ENCODE peak calls at places on chromosomes 4 and X, in seven cellular contexts. One of them, this sample, is unnamed. For H3K36me3, the result is how much of the 10 kb centered on the place peaks cover.

GRCh38 chr4:119300072-119300387 is 21.9 kb downstream of the FABP2 start:
- DNase-seq in tibial nerve: no peak
- DNase-seq in fibroblast of lung: peak
- DNase-seq in tibial artery: peak
- DNase-seq in IMR-90: peak
- DNase-seq in body of pancreas: peak
- DNase-seq in PC-3: peak
- DNase-seq in this sample: peak

GRCh38 chrX:95764972-95765451 is 919.6 kb upstream of the DIAPH2 start:
- DNase-seq in PC-3: peak
- DNase-seq in IMR-90: peak
- DNase-seq in fibroblast of lung: peak
- DNase-seq in body of pancreas: peak
- DNase-seq in tibial artery: no peak
- DNase-seq in tibial nerve: no peak
- DNase-seq in this sample: peak

GRCh38 chr4:189088783-189089182 is 851.9 kb upstream of the FRG1 start:
- DNase-seq in PC-3: no peak
- DNase-seq in fibroblast of lung: no peak
- DNase-seq in tibial artery: no peak
- DNase-seq in body of pancreas: no peak
- DNase-seq in IMR-90: peak
- DNase-seq in tibial nerve: no peak
- DNase-seq in this sample: no peak

GRCh38 chrX:109533631-109534030 is 3.0 kb upstream of the NXT2 start:
- DNase-seq in tibial nerve: no peak
- DNase-seq in IMR-90: peak
- DNase-seq in tibial artery: no peak
- DNase-seq in body of pancreas: no peak
- DNase-seq in fibroblast of lung: peak
- DNase-seq in PC-3: peak
- DNase-seq in this sample: peak

GRCh38 chr4:58602701-58603359 is 1492.6 kb upstream of the IGFBP7 start:
- DNase-seq in fibroblast of lung: no peak
- DNase-seq in tibial nerve: no peak
- DNase-seq in tibial artery: no peak
- DNase-seq in PC-3: no peak
- DNase-seq in IMR-90: no peak
- DNase-seq in body of pancreas: no peak
- DNase-seq in this sample: no peak

GRCh38 chr4:112752061-112752460 is 115.1 kb downstream of the LARP7 start:
- DNase-seq in PC-3: no peak
- DNase-seq in tibial nerve: no peak
- DNase-seq in tibial artery: no peak
- DNase-seq in body of pancreas: no peak
- DNase-seq in IMR-90: no peak
- DNase-seq in fibroblast of lung: no peak
- DNase-seq in this sample: no peak

GRCh38 chr4:187562345-187562744 is 433.2 kb upstream of the ZFP42 start:
- DNase-seq in PC-3: no peak
- DNase-seq in tibial artery: no peak
- DNase-seq in tibial nerve: no peak
- DNase-seq in body of pancreas: no peak
- DNase-seq in IMR-90: no peak
- DNase-seq in fibroblast of lung: no peak
- DNase-seq in this sample: no peak

GRCh38 chr4:86011117-86011516 is 348.7 kb downstream of the MAPK10 start:
- DNase-seq in fibroblast of lung: peak
- DNase-seq in IMR-90: peak
- DNase-seq in tibial artery: peak
- DNase-seq in tibial nerve: no peak
- DNase-seq in PC-3: no peak
- DNase-seq in body of pancreas: no peak
- DNase-seq in this sample: peak

GRCh38 chr4:165476214-165477098 is 97.6 kb downstream of the CPE start:
- DNase-seq in IMR-90: peak
- DNase-seq in body of pancreas: no peak
- DNase-seq in fibroblast of lung: peak
- DNase-seq in PC-3: peak
- DNase-seq in tibial artery: no peak
- DNase-seq in tibial nerve: no peak
- DNase-seq in this sample: peak

GRCh38 chr4:14333616-14334015 is 668.7 kb upstream of the CPEB2 start:
- DNase-seq in fibroblast of lung: no peak
- DNase-seq in IMR-90: no peak
- DNase-seq in body of pancreas: no peak
- DNase-seq in tibial nerve: no peak
- DNase-seq in PC-3: peak
- DNase-seq in tibial artery: no peak
- DNase-seq in this sample: peak

GRCh38 chrX:50470103-50471031 is at the start of gene DGKK:
- DNase-seq in IMR-90: no peak
- DNase-seq in PC-3: no peak
- DNase-seq in fibroblast of lung: no peak
- DNase-seq in tibial nerve: no peak
- DNase-seq in body of pancreas: no peak
- DNase-seq in tibial artery: no peak
- DNase-seq in this sample: no peak

GRCh38 chr4:87896020-87896621 is 63.4 kb downstream of the MEPE start:
- DNase-seq in tibial nerve: no peak
- DNase-seq in body of pancreas: no peak
- DNase-seq in tibial artery: peak
- DNase-seq in fibroblast of lung: peak
- DNase-seq in IMR-90: peak
- DNase-seq in PC-3: peak
- DNase-seq in this sample: peak

GRCh38 chrX:70132244-70132643 is 1.0 kb upstream of the IGBP1 start:
- DNase-seq in tibial artery: no peak
- DNase-seq in fibroblast of lung: no peak
- DNase-seq in PC-3: peak
- DNase-seq in IMR-90: no peak
- DNase-seq in tibial nerve: no peak
- DNase-seq in body of pancreas: no peak
- DNase-seq in this sample: peak

GRCh38 chr4:10753856-10754384 is 69.4 kb upstream of the CLNK start:
- DNase-seq in IMR-90: no peak
- DNase-seq in tibial nerve: no peak
- DNase-seq in tibial artery: no peak
- DNase-seq in PC-3: no peak
- DNase-seq in fibroblast of lung: peak
- DNase-seq in body of pancreas: no peak
- DNase-seq in this sample: no peak

GRCh38 chrX:49919617-49920016 is 2.8 kb upstream of the CLCN5 start:
- DNase-seq in body of pancreas: peak
- DNase-seq in PC-3: peak
- DNase-seq in tibial artery: peak
- DNase-seq in tibial nerve: peak
- DNase-seq in fibroblast of lung: peak
- DNase-seq in IMR-90: peak
- DNase-seq in this sample: peak

GRCh38 chr4:185582651-185583400 is 47.5 kb upstream of the PDLIM3 start:
- DNase-seq in tibial artery: no peak
- DNase-seq in PC-3: no peak
- DNase-seq in tibial nerve: no peak
- DNase-seq in IMR-90: no peak
- DNase-seq in body of pancreas: no peak
- DNase-seq in fibroblast of lung: no peak
- DNase-seq in this sample: peak

GRCh38 chrX:39605183-39605582 is 492.6 kb downstream of the BCOR start:
- DNase-seq in fibroblast of lung: no peak
- DNase-seq in tibial artery: no peak
- DNase-seq in IMR-90: no peak
- DNase-seq in body of pancreas: no peak
- DNase-seq in tibial nerve: no peak
- DNase-seq in PC-3: no peak
- DNase-seq in this sample: no peak

GRCh38 chr4:69760455-69760854 is at the start of gene SULT1B1:
- DNase-seq in IMR-90: peak
- DNase-seq in tibial nerve: no peak
- DNase-seq in body of pancreas: peak
- DNase-seq in tibial artery: peak
- DNase-seq in PC-3: no peak
- DNase-seq in fibroblast of lung: peak
- DNase-seq in this sample: peak

GRCh38 chrX:9356846-9357245 is 108.0 kb upstream of the TBL1X start:
- DNase-seq in PC-3: peak
- DNase-seq in body of pancreas: no peak
- DNase-seq in fibroblast of lung: no peak
- DNase-seq in IMR-90: peak
- DNase-seq in tibial artery: no peak
- DNase-seq in tibial nerve: no peak
- DNase-seq in this sample: no peak

GRCh38 chr4:41839945-41840854 is 91.7 kb upstream of the PHOX2B start:
- DNase-seq in tibial artery: no peak
- DNase-seq in tibial nerve: no peak
- DNase-seq in fibroblast of lung: no peak
- DNase-seq in body of pancreas: no peak
- DNase-seq in PC-3: peak
- DNase-seq in IMR-90: no peak
- DNase-seq in this sample: peak

GRCh38 chr4:165909947-165910346 is 36.9 kb downstream of the TLL1 start:
- DNase-seq in tibial nerve: no peak
- DNase-seq in fibroblast of lung: no peak
- DNase-seq in PC-3: no peak
- DNase-seq in IMR-90: no peak
- DNase-seq in tibial artery: no peak
- DNase-seq in body of pancreas: no peak
- DNase-seq in this sample: no peak

GRCh38 chr4:108249397-108249796 is 80.7 kb upstream of the LEF1 start:
- DNase-seq in IMR-90: no peak
- DNase-seq in body of pancreas: no peak
- DNase-seq in tibial nerve: no peak
- DNase-seq in PC-3: no peak
- DNase-seq in fibroblast of lung: no peak
- DNase-seq in tibial artery: no peak
- DNase-seq in this sample: no peak

DNA sequence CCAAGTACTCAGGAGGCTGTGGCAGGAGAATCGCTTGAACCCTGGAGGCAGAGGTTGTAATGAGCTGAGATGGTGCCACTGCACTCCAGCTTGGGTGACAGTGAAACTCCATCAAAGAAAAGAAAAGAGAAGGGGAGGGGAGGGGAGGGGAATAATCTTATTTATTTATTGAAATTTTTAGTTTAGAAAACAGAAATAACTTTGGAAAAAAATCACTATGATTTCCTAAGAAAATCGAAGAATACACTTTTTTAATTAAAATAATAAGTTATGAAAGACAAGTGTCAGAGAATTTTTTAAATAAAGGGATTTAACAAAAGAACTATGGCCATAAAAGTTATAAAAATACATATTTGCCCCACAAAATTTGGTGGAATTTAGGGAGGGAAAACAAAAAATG is 836.9 kb upstream of the HS3ST1 start:
- DNase-seq in tibial artery: no peak
- DNase-seq in body of pancreas: no peak
- DNase-seq in PC-3: no peak
- DNase-seq in fibroblast of lung: no peak
- DNase-seq in IMR-90: no peak
- DNase-seq in tibial nerve: no peak
- DNase-seq in this sample: no peak
- H3K4me3 ChIP-seq in tibial artery: no peak
- H3K4me3 ChIP-seq in body of pancreas: no peak
- H3K4me3 ChIP-seq in PC-3: no peak
- H3K4me3 ChIP-seq in fibroblast of lung: no peak
- H3K4me3 ChIP-seq in IMR-90: no peak
- H3K4me3 ChIP-seq in tibial nerve: no peak
- H3K4me3 ChIP-seq in this sample: no peak

GRCh38 chrX:35380808-35381700 is 417.1 kb upstream of the MAGEB16 start:
- DNase-seq in body of pancreas: peak
- DNase-seq in fibroblast of lung: peak
- DNase-seq in PC-3: peak
- DNase-seq in tibial artery: no peak
- DNase-seq in tibial nerve: no peak
- DNase-seq in IMR-90: peak
- DNase-seq in this sample: peak
- TF ChIP-seq CTCF in body of pancreas: peak
- TF ChIP-seq CTCF in fibroblast of lung: peak
- TF ChIP-seq CTCF in PC-3: peak
- TF ChIP-seq CTCF in tibial artery: peak
- TF ChIP-seq CTCF in tibial nerve: peak
- TF ChIP-seq CTCF in IMR-90: peak
- TF ChIP-seq CTCF in this sample: peak

DNA sequence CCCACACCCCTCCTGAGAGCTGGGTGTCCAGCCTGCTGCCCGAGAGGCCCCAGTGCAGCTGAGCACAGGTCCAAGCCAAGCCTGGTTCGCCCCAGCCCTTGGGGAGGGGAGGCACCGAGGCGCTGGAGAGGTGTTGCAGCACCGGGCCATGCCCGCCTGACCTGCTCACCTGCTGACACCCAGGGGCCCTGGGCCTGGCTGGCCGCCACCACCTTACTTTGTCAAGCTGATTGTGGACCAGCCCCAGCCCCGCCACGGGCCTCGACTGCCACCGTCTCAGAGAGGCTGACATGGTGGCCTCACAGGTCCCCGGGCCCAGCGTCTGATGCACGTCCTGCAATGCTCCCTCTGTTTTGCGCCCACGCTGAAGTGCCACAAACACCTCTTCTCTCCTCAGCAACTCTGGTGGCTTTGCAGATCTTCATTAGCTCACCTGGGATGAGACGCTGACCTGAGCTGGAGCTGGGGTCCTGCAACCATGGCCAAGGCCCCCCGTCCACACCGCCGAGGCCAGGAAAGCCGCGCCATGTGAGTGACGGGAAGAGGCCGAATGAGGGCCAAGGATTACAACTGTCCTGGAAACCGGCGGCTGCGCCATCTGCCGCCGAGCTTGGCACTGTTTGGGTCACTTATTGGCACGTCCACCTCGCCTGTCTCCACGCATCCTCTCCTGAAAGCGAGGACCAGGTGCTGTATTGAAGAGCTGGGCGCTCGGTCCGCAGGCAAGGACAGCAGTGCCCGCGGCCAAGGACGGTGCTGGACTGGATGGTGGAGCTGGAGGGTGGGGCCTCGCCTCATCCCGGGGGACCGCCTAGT is 7.6 kb downstream of the CPLX1 start:
- DNase-seq in PC-3: no peak
- DNase-seq in IMR-90: no peak
- DNase-seq in tibial nerve: no peak
- DNase-seq in body of pancreas: no peak
- DNase-seq in fibroblast of lung: no peak
- DNase-seq in tibial artery: no peak
- DNase-seq in this sample: no peak
- H3K36me3 ChIP-seq in PC-3: under half
- H3K36me3 ChIP-seq in IMR-90: under half
- H3K36me3 ChIP-seq in tibial nerve: under half
- H3K36me3 ChIP-seq in body of pancreas: under half
- H3K36me3 ChIP-seq in fibroblast of lung: under half
- H3K36me3 ChIP-seq in tibial artery: under half
- H3K36me3 ChIP-seq in this sample: under half

GRCh38 chr4:105112274-105112673 is 34.4 kb upstream of the TET2 start:
- DNase-seq in fibroblast of lung: peak
- DNase-seq in body of pancreas: no peak
- DNase-seq in PC-3: no peak
- DNase-seq in tibial artery: no peak
- DNase-seq in tibial nerve: no peak
- DNase-seq in IMR-90: peak
- DNase-seq in this sample: no peak

GRCh38 chr4:105106416-105106815 is 40.3 kb upstream of the TET2 start:
- DNase-seq in tibial artery: peak
- DNase-seq in fibroblast of lung: peak
- DNase-seq in tibial nerve: no peak
- DNase-seq in IMR-90: no peak
- DNase-seq in body of pancreas: no peak
- DNase-seq in PC-3: no peak
- DNase-seq in this sample: peak

GRCh38 chr4:105102026-105102425 is 44.6 kb upstream of the TET2 start:
- DNase-seq in IMR-90: no peak
- DNase-seq in tibial nerve: no peak
- DNase-seq in PC-3: no peak
- DNase-seq in tibial artery: no peak
- DNase-seq in body of pancreas: no peak
- DNase-seq in fibroblast of lung: no peak
- DNase-seq in this sample: no peak

GRCh38 chr4:105107105-105107856 is 39.4 kb upstream of the TET2 start:
- DNase-seq in IMR-90: no peak
- DNase-seq in fibroblast of lung: no peak
- DNase-seq in PC-3: no peak
- DNase-seq in tibial artery: no peak
- DNase-seq in body of pancreas: no peak
- DNase-seq in tibial nerve: no peak
- DNase-seq in this sample: no peak
- H3K4me3 ChIP-seq in IMR-90: no peak
- H3K4me3 ChIP-seq in fibroblast of lung: no peak
- H3K4me3 ChIP-seq in PC-3: no peak
- H3K4me3 ChIP-seq in tibial artery: no peak
- H3K4me3 ChIP-seq in body of pancreas: no peak
- H3K4me3 ChIP-seq in tibial nerve: no peak
- H3K4me3 ChIP-seq in this sample: no peak

This sample was measured in bronchial epithelial cell.